ENCODE peak calls at places on chromosomes 13 and 19, in five cellular contexts. T is brain pericyte; C is gastrocnemius medialis; M is colonic mucosa; I is activated T-cell treated with anti-CD3 and anti-CD28 coated beads, Interleukin-2, amount 50 U/mL, for 72 hours. B is an unnamed sample.

GRCh38 chr13:71218960-71219359 is 648.0 kb downstream of the DACH1 start:
- DNase-seq in I (no peak), C (no peak), M (no peak), T (no peak), B (peak; percentile 13)

GRCh38 chr13:31846182-31846938 is 107.0 kb downstream of the RXFP2 start:
- DNase-seq in M (peak; percentile 89), I (peak; percentile 82), T (peak; percentile 31), C (peak; percentile 76), B (peak; percentile 87)

GRCh38 chr13:41222259-41222852 is 28.0 kb upstream of the KBTBD7 start:
- DNase-seq in C (peak; percentile 18), T (no peak), I (peak; percentile 47), M (peak; percentile 56), B (peak; percentile 49)

GRCh38 chr19:2561895-2562294 is 86.0 kb downstream of the GADD45B start:
- DNase-seq in I (peak; percentile 74), T (no peak), C (no peak), M (no peak), B (no peak)

GRCh38 chr13:50244913-50245574 is 229.8 kb downstream of the KCNRG start:
- DNase-seq in T (peak; percentile 70), C (no peak), M (peak; percentile 32), I (peak; percentile 79), B (peak; percentile 72)

GRCh38 chr13:48983331-48983730 is 7.6 kb downstream of the FNDC3A start:
- DNase-seq in M (no peak), C (no peak), T (no peak), I (no peak), B (no peak)

GRCh38 chr13:33649212-33649917 is 168.6 kb upstream of the RFC3 start:
- DNase-seq in T (no peak), I (no peak), C (no peak), M (no peak), B (no peak)

GRCh38 chr13:20390526-20391175 is 135.0 kb downstream of the CRYL1 start:
- DNase-seq in C (no peak), T (no peak), I (no peak), M (no peak), B (no peak)

GRCh38 chr19:1243768-1244692 is 2.5 kb downstream of the ATP5F1D start:
- DNase-seq in M (peak; percentile 91), C (peak; percentile 90), I (peak; percentile 90), T (no peak), B (peak; percentile 89)

GRCh38 chr19:38817081-38817480 is 4.3 kb upstream of the LGALS4 start:
- DNase-seq in T (no peak), M (no peak), I (no peak), C (no peak), B (no peak)

GRCh38 chr13:92103673-92104296 is 705.4 kb downstream of the GPC5 start:
- DNase-seq in I (no peak), M (no peak), C (no peak), T (no peak), B (no peak)

GRCh38 chr19:55094456-55095259 is 19.0 kb downstream of the EPS8L1 start:
- DNase-seq in I (no peak), C (no peak), T (no peak), M (no peak), B (no peak)

GRCh38 chr19:43699506-43700367 is 16.1 kb upstream of the IRGC start:
- DNase-seq in C (no peak), M (peak; percentile 51), T (no peak), I (no peak), B (no peak)

GRCh38 chr13:24071423-24072075 is 89.0 kb upstream of the SPATA13 start:
- DNase-seq in C (no peak), T (no peak), M (no peak), I (no peak), B (no peak)

GRCh38 chr13:39263531-39263930 is 225.3 kb downstream of the NHLRC3 start:
- DNase-seq in T (no peak), C (no peak), M (no peak), I (no peak), B (no peak)

GRCh38 chr13:67619987-67620386 is 389.9 kb upstream of the PCDH9 start:
- DNase-seq in I (no peak), C (no peak), M (no peak), T (peak; percentile 17), B (no peak)

GRCh38 chr19:1042689-1043511 is 3.0 kb downstream of the ABCA7 start:
- DNase-seq in C (no peak), T (no peak), I (no peak), M (peak; percentile 33), B (no peak)

GRCh38 chr13:52414963-52415362 is 9.0 kb upstream of the THSD1 start:
- DNase-seq in C (no peak), M (no peak), T (no peak), I (no peak), B (no peak)

GRCh38 chr19:31179471-31179852 is 169.8 kb downstream of the TSHZ3 start:
- DNase-seq in C (no peak), I (no peak), M (no peak), T (no peak), B (no peak)

GRCh38 chr13:27170221-27170520 is 1.4 kb downstream of the USP12 start:
- DNase-seq in C (no peak), M (no peak), T (peak; percentile 32), I (no peak), B (no peak)

GRCh38 chr19:35846038-35846668 is 6.2 kb downstream of the NPHS1 start:
- DNase-seq in T (no peak), I (no peak), C (no peak), M (peak; percentile 47), B (no peak)

GRCh38 chr13:63436288-63436687 is 2020.6 kb upstream of the PCDH20 start:
- DNase-seq in I (no peak), M (no peak), C (no peak), T (no peak), B (no peak)

GRCh38 chr19:38774181-38774950 is 1.0 kb upstream of the LGALS7 start:
- DNase-seq in I (no peak), M (no peak), C (no peak), T (no peak), B (no peak)

GRCh38 chr19:33988601-33989000 is 183.7 kb upstream of the LSM14A start:
- DNase-seq in C (no peak), M (no peak), I (no peak), T (no peak), B (no peak)

GRCh38 chr19:2540646-2541454 is 64.9 kb downstream of the GADD45B start:
- DNase-seq in C (peak; percentile 74), M (peak; percentile 72), T (no peak), I (no peak), B (peak; percentile 95)

GRCh38 chr19:3618811-3619630 is 7.6 kb downstream of the CACTIN start:
- DNase-seq in I (no peak), C (no peak), T (no peak), M (no peak), B (no peak)

GRCh38 chr19:45632468-45633196 is 6.6 kb downstream of the EML2 start:
- DNase-seq in C (peak; percentile 29), I (peak; percentile 41), T (no peak), M (peak; percentile 80), B (peak; percentile 65)

GRCh38 chr13:26950968-26951367 is 190.4 kb upstream of the GPR12 start:
- DNase-seq in I (no peak), T (no peak), C (no peak), M (peak; percentile 60), B (no peak)

GRCh38 chr19:50518091-50519005 is 4.6 kb upstream of the ASPDH start:
- DNase-seq in M (no peak), T (no peak), I (no peak), C (no peak), B (no peak)

GRCh38 chr19:38666662-38667448 is 19.4 kb downstream of the ACTN4 start:
- DNase-seq in I (peak; percentile 32), C (no peak), M (no peak), T (no peak), B (no peak)

GRCh38 chr19:16608290-16608704 is 19.7 kb downstream of the MED26 start:
- DNase-seq in T (no peak), M (no peak), C (peak; percentile 77), I (no peak), B (peak; percentile 39)

B was measured in mucosa of gallbladder.